ENCODE peak calls at places on chromosomes 1 and 21, in seven cellular contexts. One of them, this sample, is unnamed.
A peak's percentile ranks its signal among the peaks of the same experiment; 100 is the strongest.

GRCh38 chr1:78743626-78744025 is 94.0 kb downstream of the IFI44 start:
- DNase-seq in T follicular helper cell: no peak
- DNase-seq in AG20443: peak; percentile 34
- DNase-seq in left cardiac atrium: no peak
- DNase-seq in ACHN: peak; percentile 38
- DNase-seq in testis: no peak
- DNase-seq in NB4: no peak
- DNase-seq in this sample: no peak

GRCh38 chr1:108657701-108658100 is 3.2 kb downstream of the HENMT1 start:
- DNase-seq in NB4: peak; percentile 33
- DNase-seq in left cardiac atrium: no peak
- DNase-seq in AG20443: no peak
- DNase-seq in T follicular helper cell: no peak
- DNase-seq in ACHN: no peak
- DNase-seq in testis: no peak
- DNase-seq in this sample: no peak

GRCh38 chr1:160519542-160520435 is 3.3 kb downstream of the SLAMF6 start:
- DNase-seq in NB4: no peak
- DNase-seq in AG20443: no peak
- DNase-seq in T follicular helper cell: no peak
- DNase-seq in left cardiac atrium: no peak
- DNase-seq in ACHN: peak; percentile 29
- DNase-seq in testis: no peak
- DNase-seq in this sample: no peak

GRCh38 chr1:54287821-54288220 is 87.9 kb downstream of the MRPL37 start:
- DNase-seq in ACHN: no peak
- DNase-seq in left cardiac atrium: peak; percentile 50
- DNase-seq in testis: no peak
- DNase-seq in AG20443: peak; percentile 60
- DNase-seq in T follicular helper cell: no peak
- DNase-seq in NB4: no peak
- DNase-seq in this sample: no peak

GRCh38 chr1:155044812-155045690 is 6.1 kb upstream of the ADAM15 start:
- DNase-seq in T follicular helper cell: peak; percentile 39
- DNase-seq in testis: peak; percentile 85
- DNase-seq in left cardiac atrium: peak; percentile 84
- DNase-seq in NB4: peak; percentile 79
- DNase-seq in AG20443: peak; percentile 94
- DNase-seq in ACHN: peak; percentile 88
- DNase-seq in this sample: peak; percentile 86

GRCh38 chr1:36223373-36223995 is 759 bp upstream of the THRAP3 start:
- DNase-seq in testis: peak; percentile 49
- DNase-seq in ACHN: peak; percentile 42
- DNase-seq in NB4: peak; percentile 67
- DNase-seq in AG20443: peak; percentile 49
- DNase-seq in left cardiac atrium: no peak
- DNase-seq in T follicular helper cell: no peak
- DNase-seq in this sample: peak; percentile 14

GRCh38 chr1:202255343-202255742 is 61.7 kb downstream of the LGR6 start:
- DNase-seq in ACHN: no peak
- DNase-seq in testis: peak; percentile 28
- DNase-seq in NB4: no peak
- DNase-seq in AG20443: no peak
- DNase-seq in left cardiac atrium: no peak
- DNase-seq in T follicular helper cell: no peak
- DNase-seq in this sample: no peak

GRCh38 chr1:21115098-21115760 is 61.5 kb downstream of the EIF4G3 start:
- DNase-seq in AG20443: no peak
- DNase-seq in NB4: no peak
- DNase-seq in ACHN: no peak
- DNase-seq in T follicular helper cell: no peak
- DNase-seq in testis: no peak
- DNase-seq in left cardiac atrium: no peak
- DNase-seq in this sample: no peak

GRCh38 chr1:202987922-202988583 is 19.1 kb upstream of the TMEM183A start:
- DNase-seq in left cardiac atrium: no peak
- DNase-seq in testis: no peak
- DNase-seq in ACHN: no peak
- DNase-seq in T follicular helper cell: no peak
- DNase-seq in AG20443: no peak
- DNase-seq in NB4: peak; percentile 19
- DNase-seq in this sample: no peak

GRCh38 chr1:147750618-147751217 is 9.7 kb downstream of the GJA5 start:
- DNase-seq in AG20443: no peak
- DNase-seq in NB4: no peak
- DNase-seq in ACHN: no peak
- DNase-seq in testis: no peak
- DNase-seq in left cardiac atrium: no peak
- DNase-seq in T follicular helper cell: no peak
- DNase-seq in this sample: no peak

GRCh38 chr1:247358920-247359319 is 27.3 kb upstream of the ZNF496 start:
- DNase-seq in AG20443: no peak
- DNase-seq in testis: no peak
- DNase-seq in T follicular helper cell: no peak
- DNase-seq in NB4: peak; percentile 90
- DNase-seq in ACHN: no peak
- DNase-seq in left cardiac atrium: no peak
- DNase-seq in this sample: no peak

GRCh38 chr1:207702317-207702716 is 49.5 kb upstream of the CD46 start:
- DNase-seq in ACHN: no peak
- DNase-seq in left cardiac atrium: no peak
- DNase-seq in NB4: no peak
- DNase-seq in AG20443: no peak
- DNase-seq in testis: no peak
- DNase-seq in T follicular helper cell: no peak
- DNase-seq in this sample: no peak

GRCh38 chr1:11262171-11263049 is at the start of gene MTOR:
- DNase-seq in AG20443: peak; percentile 98
- DNase-seq in T follicular helper cell: peak; percentile 96
- DNase-seq in left cardiac atrium: peak; percentile 98
- DNase-seq in testis: peak; percentile 100
- DNase-seq in ACHN: peak; percentile 99
- DNase-seq in NB4: peak; percentile 100
- DNase-seq in this sample: peak; percentile 100

GRCh38 chr21:25449950-25450349 is 157.3 kb downstream of the MRPL39 start:
- DNase-seq in left cardiac atrium: no peak
- DNase-seq in T follicular helper cell: no peak
- DNase-seq in testis: no peak
- DNase-seq in ACHN: no peak
- DNase-seq in AG20443: no peak
- DNase-seq in NB4: no peak
- DNase-seq in this sample: no peak

GRCh38 chr1:64488862-64489261 is 18.9 kb downstream of the CACHD1 start:
- DNase-seq in left cardiac atrium: no peak
- DNase-seq in NB4: no peak
- DNase-seq in T follicular helper cell: no peak
- DNase-seq in AG20443: no peak
- DNase-seq in testis: no peak
- DNase-seq in ACHN: no peak
- DNase-seq in this sample: no peak

GRCh38 chr1:204885288-204885711 is 14.6 kb downstream of the NFASC start:
- DNase-seq in T follicular helper cell: no peak
- DNase-seq in left cardiac atrium: peak; percentile 66
- DNase-seq in NB4: no peak
- DNase-seq in testis: peak; percentile 64
- DNase-seq in AG20443: peak; percentile 80
- DNase-seq in ACHN: no peak
- DNase-seq in this sample: no peak

GRCh38 chr1:184870319-184870718 is 104.0 kb downstream of the NIBAN1 start:
- DNase-seq in AG20443: no peak
- DNase-seq in NB4: no peak
- DNase-seq in T follicular helper cell: no peak
- DNase-seq in testis: no peak
- DNase-seq in left cardiac atrium: no peak
- DNase-seq in ACHN: no peak
- DNase-seq in this sample: no peak

GRCh38 chr1:116710326-116711060 is 43.0 kb upstream of the IGSF3 start:
- DNase-seq in T follicular helper cell: no peak
- DNase-seq in AG20443: no peak
- DNase-seq in ACHN: no peak
- DNase-seq in NB4: no peak
- DNase-seq in left cardiac atrium: no peak
- DNase-seq in testis: no peak
- DNase-seq in this sample: no peak

GRCh38 chr1:109274533-109275476 is 8.1 kb downstream of the PSRC1 start:
- DNase-seq in ACHN: peak; percentile 61
- DNase-seq in NB4: no peak
- DNase-seq in left cardiac atrium: no peak
- DNase-seq in testis: peak; percentile 92
- DNase-seq in T follicular helper cell: no peak
- DNase-seq in AG20443: no peak
- DNase-seq in this sample: peak; percentile 67

GRCh38 chr1:26889580-26890466 is at the start of gene GPN2:
- DNase-seq in AG20443: peak; percentile 93
- DNase-seq in ACHN: peak; percentile 66
- DNase-seq in T follicular helper cell: peak; percentile 61
- DNase-seq in left cardiac atrium: peak; percentile 86
- DNase-seq in NB4: peak; percentile 85
- DNase-seq in testis: peak; percentile 90
- DNase-seq in this sample: peak; percentile 87

This sample was measured in SJCRH30.